ENCODE peak calls at places on chromosome 18, in six cellular contexts. S is cardiac fibroblast; I is CD4-positive, alpha-beta T cell; H is PC-3; K is mesothelial cell of epicardium; J is PC-9. P is an unnamed sample.

GRCh38 chr18:21359746-21360145 is 117.7 kb downstream of the GREB1L start:
- DNase-seq in S (peak), I (no peak), H (peak), K (no peak), J (no peak), P (no peak)

GRCh38 chr18:3985664-3986063 is 469.4 kb downstream of the DLGAP1 start:
- DNase-seq in S (peak), I (no peak), H (peak), K (no peak), J (no peak), P (no peak)

GRCh38 chr18:62812242-62812641 is 96.9 kb downstream of the PHLPP1 start:
- DNase-seq in S (peak), I (no peak), H (peak), K (no peak), J (peak), P (no peak)

GRCh38 chr18:10332452-10332851 is 122.0 kb upstream of the APCDD1 start:
- DNase-seq in S (no peak), I (no peak), H (no peak), K (no peak), J (no peak), P (no peak)

GRCh38 chr18:52894801-52895200 is 554.8 kb downstream of the DCC start:
- DNase-seq in S (no peak), I (no peak), H (no peak), K (no peak), J (no peak), P (no peak)

GRCh38 chr18:67300498-67300897 is 216.0 kb downstream of the DSEL start:
- DNase-seq in S (no peak), I (peak), H (no peak), K (no peak), J (no peak), P (no peak)

GRCh38 chr18:55768255-55768654 is 180.3 kb upstream of the TCF4 start:
- DNase-seq in S (peak), I (no peak), H (no peak), K (no peak), J (no peak), P (no peak)

GRCh38 chr18:79486356-79487197 is 90.8 kb downstream of the NFATC1 start:
- DNase-seq in S (no peak), I (no peak), H (no peak), K (no peak), J (no peak), P (no peak)

GRCh38 chr18:23994361-23994902 is 20.1 kb upstream of the TTC39C start:
- DNase-seq in S (peak), I (peak), H (peak), K (no peak), J (peak), P (no peak)

GRCh38 chr18:51852661-51853060 is 487.3 kb upstream of the DCC start:
- DNase-seq in S (no peak), I (no peak), H (no peak), K (no peak), J (no peak), P (no peak)

GRCh38 chr18:1050012-1050657 is 145.5 kb downstream of the ADCYAP1 start:
- DNase-seq in S (peak), I (no peak), H (peak), K (no peak), J (no peak), P (no peak)

GRCh38 chr18:57095884-57096283 is 51.0 kb upstream of the BOD1L2 start:
- DNase-seq in S (no peak), I (no peak), H (no peak), K (no peak), J (no peak), P (no peak)

GRCh38 chr18:22741318-22741717 is 191.8 kb upstream of the RBBP8 start:
- DNase-seq in S (no peak), I (no peak), H (no peak), K (no peak), J (no peak), P (no peak)

GRCh38 chr18:24785019-24785418 is 324.6 kb downstream of the HRH4 start:
- DNase-seq in S (no peak), I (no peak), H (no peak), K (no peak), J (no peak), P (no peak)

GRCh38 chr18:495017-495416 is 5.5 kb downstream of the COLEC12 start:
- DNase-seq in S (no peak), I (no peak), H (no peak), K (no peak), J (no peak), P (no peak)

GRCh38 chr18:24054130-24054529 is 39.6 kb downstream of the TTC39C start:
- DNase-seq in S (peak), I (no peak), H (no peak), K (no peak), J (no peak), P (no peak)

GRCh38 chr18:42157420-42157819 is 202.4 kb downstream of the PIK3C3 start:
- DNase-seq in S (no peak), I (no peak), H (no peak), K (no peak), J (no peak), P (no peak)

GRCh38 chr18:79458917-79459803 is 63.4 kb downstream of the NFATC1 start:
- DNase-seq in S (no peak), I (no peak), H (no peak), K (no peak), J (no peak), P (no peak)

GRCh38 chr18:12990662-12990976 is 543 bp upstream of the CEP192 start:
- DNase-seq in S (no peak), I (no peak), H (no peak), K (no peak), J (peak), P (no peak)

GRCh38 chr18:23723121-23723520 is 33.9 kb downstream of the LAMA3 start:
- DNase-seq in S (peak), I (no peak), H (no peak), K (no peak), J (no peak), P (no peak)

GRCh38 chr18:13455960-13456471 is 237.5 kb downstream of the LDLRAD4 start:
- DNase-seq in S (no peak), I (no peak), H (no peak), K (no peak), J (no peak), P (no peak)

GRCh38 chr18:23982154-23983071 is 32.1 kb upstream of the TTC39C start:
- DNase-seq in S (peak), I (no peak), H (peak), K (no peak), J (no peak), P (no peak)

GRCh38 chr18:55346961-55347740 is 240.8 kb downstream of the TCF4 start:
- DNase-seq in S (no peak), I (no peak), H (no peak), K (no peak), J (no peak), P (no peak)

GRCh38 chr18:38174594-38174993 is 609.0 kb upstream of the CELF4 start:
- DNase-seq in S (no peak), I (no peak), H (no peak), K (no peak), J (no peak), P (no peak)

GRCh38 chr18:59718108-59719057 is 21.2 kb upstream of the CCBE1 start:
- DNase-seq in S (peak), I (no peak), H (peak), K (no peak), J (peak), P (no peak)

GRCh38 chr18:59717291-59717690 is 20.1 kb upstream of the CCBE1 start:
- DNase-seq in S (no peak), I (no peak), H (no peak), K (no peak), J (no peak), P (no peak)

GRCh38 chr18:59712311-59712710 is 15.1 kb upstream of the CCBE1 start:
- DNase-seq in S (no peak), I (no peak), H (peak), K (no peak), J (peak), P (no peak)

GRCh38 chr18:59715445-59715844 is 18.2 kb upstream of the CCBE1 start:
- DNase-seq in S (peak), I (no peak), H (no peak), K (no peak), J (no peak), P (no peak)

GRCh38 chr18:59715966-59716369 is 18.7 kb upstream of the CCBE1 start:
- DNase-seq in S (peak), I (no peak), H (peak), K (no peak), J (peak), P (no peak)
- TF ChIP-seq CTCF in S (peak), I (no peak), H (no peak), K (no peak), J (no peak), P (no peak)

GRCh38 chr18:34031810-34032209 is 192.9 kb downstream of the NOL4 start:
- DNase-seq in S (peak), I (no peak), H (peak), K (no peak), J (no peak), P (no peak)
- TF ChIP-seq CTCF in S (peak), I (no peak), H (peak), K (no peak), J (no peak), P (no peak)

GRCh38 chr18:58565021-58565420 is 63.9 kb downstream of the ALPK2 start:
- DNase-seq in S (no peak), I (no peak), H (no peak), K (no peak), J (no peak), P (no peak)
- TF ChIP-seq CTCF in S (no peak), I (no peak), H (no peak), K (no peak), J (no peak), P (no peak)

GRCh38 chr18:26813043-26813442 is 52.5 kb downstream of the AQP4 start:
- DNase-seq in S (peak), I (no peak), H (peak), K (no peak), J (no peak), P (peak)
- TF ChIP-seq CTCF in S (no peak), I (no peak), H (peak), K (no peak), J (no peak), P (no peak)

GRCh38 chr18:7980661-7981060 is 413.5 kb downstream of the PTPRM start:
- DNase-seq in S (no peak), I (no peak), H (no peak), K (no peak), J (no peak), P (no peak)
- TF ChIP-seq CTCF in S (no peak), I (no peak), H (no peak), K (no peak), J (no peak), P (no peak)

GRCh38 chr18:64097497-64097896 is 51.4 kb downstream of the LINC00305 start:
- DNase-seq in S (peak), I (no peak), H (peak), K (no peak), J (no peak), P (no peak)
- TF ChIP-seq CTCF in S (no peak), I (no peak), H (peak), K (peak), J (peak), P (no peak)

GRCh38 chr18:58556333-58557012 is 72.4 kb downstream of the ALPK2 start:
- DNase-seq in S (no peak), I (no peak), H (no peak), K (no peak), J (no peak), P (peak)

GRCh38 chr18:58557013-58557435 is 71.9 kb downstream of the ALPK2 start:
- DNase-seq in S (no peak), I (no peak), H (no peak), K (no peak), J (no peak), P (no peak)

GRCh38 chr18:58562146-58562998 is 66.5 kb downstream of the ALPK2 start:
- DNase-seq in S (no peak), I (no peak), H (no peak), K (no peak), J (no peak), P (no peak)

GRCh38 chr18:58559427-58560186 is 69.3 kb downstream of the ALPK2 start:
- DNase-seq in S (peak), I (no peak), H (no peak), K (no peak), J (no peak), P (no peak)

GRCh38 chr18:58558514-58558913 is 70.4 kb downstream of the ALPK2 start:
- DNase-seq in S (no peak), I (no peak), H (no peak), K (no peak), J (no peak), P (no peak)
- TF ChIP-seq CTCF in S (no peak), I (no peak), H (no peak), K (no peak), J (no peak), P (no peak)

P was measured in stomach.